ENCODE peak calls at places on chromosomes 5 and 9, in five cellular contexts. One of them, this sample, is unnamed.

GRCh38 chr5:173782671-173783101 is 105.5 kb upstream of the CPEB4 start:
- DNase-seq in endodermal cell: no peak
- DNase-seq in RWPE1: no peak
- DNase-seq in spleen: no peak
- DNase-seq in tibial nerve: no peak
- DNase-seq in this sample: no peak

GRCh38 chr9:135372036-135372435 is 107.5 kb upstream of the PPP1R26 start:
- DNase-seq in endodermal cell: no peak
- DNase-seq in RWPE1: no peak
- DNase-seq in spleen: no peak
- DNase-seq in tibial nerve: no peak
- DNase-seq in this sample: no peak

GRCh38 chr5:18483386-18483785 is 849.1 kb downstream of the TAF11L14 start:
- DNase-seq in endodermal cell: no peak
- DNase-seq in RWPE1: peak
- DNase-seq in spleen: no peak
- DNase-seq in tibial nerve: no peak
- DNase-seq in this sample: no peak

GRCh38 chr9:137458194-137459146 is 664 bp downstream of the NSMF start:
- DNase-seq in endodermal cell: no peak
- DNase-seq in RWPE1: peak
- DNase-seq in spleen: peak
- DNase-seq in tibial nerve: no peak
- DNase-seq in this sample: no peak

GRCh38 chr5:172768573-172769323 is 2.2 kb downstream of the DUSP1 start:
- DNase-seq in endodermal cell: peak
- DNase-seq in RWPE1: no peak
- DNase-seq in spleen: peak
- DNase-seq in tibial nerve: peak
- DNase-seq in this sample: peak

GRCh38 chr9:133943781-133944745 is 48.1 kb downstream of the VAV2 start:
- DNase-seq in endodermal cell: no peak
- DNase-seq in RWPE1: peak
- DNase-seq in spleen: peak
- DNase-seq in tibial nerve: no peak
- DNase-seq in this sample: no peak

GRCh38 chr5:441996-442334 is 1.0 kb upstream of the EXOC3 start:
- DNase-seq in endodermal cell: no peak
- DNase-seq in RWPE1: no peak
- DNase-seq in spleen: no peak
- DNase-seq in tibial nerve: no peak
- DNase-seq in this sample: no peak

GRCh38 chr5:167578977-167579700 is 712.3 kb upstream of the WWC1 start:
- DNase-seq in endodermal cell: no peak
- DNase-seq in RWPE1: no peak
- DNase-seq in spleen: no peak
- DNase-seq in tibial nerve: no peak
- DNase-seq in this sample: no peak

GRCh38 chr9:8025532-8025931 is 226.0 kb upstream of the DMAC1 start:
- DNase-seq in endodermal cell: no peak
- DNase-seq in RWPE1: no peak
- DNase-seq in spleen: no peak
- DNase-seq in tibial nerve: no peak
- DNase-seq in this sample: no peak

GRCh38 chr5:143397302-143398052 is 6.0 kb downstream of the NR3C1 start:
- DNase-seq in endodermal cell: no peak
- DNase-seq in RWPE1: no peak
- DNase-seq in spleen: no peak
- DNase-seq in tibial nerve: no peak
- DNase-seq in this sample: no peak

GRCh38 chr9:124000161-124000783 is 11.3 kb upstream of the LHX2 start:
- DNase-seq in endodermal cell: peak
- DNase-seq in RWPE1: no peak
- DNase-seq in spleen: peak
- DNase-seq in tibial nerve: no peak
- DNase-seq in this sample: no peak

GRCh38 chr9:110192531-110193326 is 15.2 kb downstream of the C9orf152 start:
- DNase-seq in endodermal cell: no peak
- DNase-seq in RWPE1: no peak
- DNase-seq in spleen: no peak
- DNase-seq in tibial nerve: peak
- DNase-seq in this sample: no peak

GRCh38 chr5:10393491-10393890 is 40.0 kb downstream of the MARCHF6 start:
- DNase-seq in endodermal cell: no peak
- DNase-seq in RWPE1: no peak
- DNase-seq in spleen: no peak
- DNase-seq in tibial nerve: no peak
- DNase-seq in this sample: no peak

GRCh38 chr9:105413486-105414068 is 34.3 kb upstream of the FSD1L start:
- DNase-seq in endodermal cell: peak
- DNase-seq in RWPE1: peak
- DNase-seq in spleen: no peak
- DNase-seq in tibial nerve: peak
- DNase-seq in this sample: no peak

GRCh38 chr5:73388371-73388684 is 60.2 kb downstream of the FOXD1 start:
- DNase-seq in endodermal cell: no peak
- DNase-seq in RWPE1: no peak
- DNase-seq in spleen: no peak
- DNase-seq in tibial nerve: no peak
- DNase-seq in this sample: no peak

GRCh38 chr5:127492854-127493738 is 24.3 kb upstream of the PRRC1 start:
- DNase-seq in endodermal cell: no peak
- DNase-seq in RWPE1: peak
- DNase-seq in spleen: no peak
- DNase-seq in tibial nerve: no peak
- DNase-seq in this sample: no peak

GRCh38 chr5:108102463-108102862 is 279.4 kb downstream of the FBXL17 start:
- DNase-seq in endodermal cell: no peak
- DNase-seq in RWPE1: no peak
- DNase-seq in spleen: no peak
- DNase-seq in tibial nerve: no peak
- DNase-seq in this sample: no peak

GRCh38 chr5:145797336-145797735 is 37.8 kb downstream of the PRELID2 start:
- DNase-seq in endodermal cell: no peak
- DNase-seq in RWPE1: no peak
- DNase-seq in spleen: no peak
- DNase-seq in tibial nerve: no peak
- DNase-seq in this sample: no peak

GRCh38 chr5:127870914-127871313 is 167.7 kb downstream of the CCDC192 start:
- DNase-seq in endodermal cell: no peak
- DNase-seq in RWPE1: no peak
- DNase-seq in spleen: no peak
- DNase-seq in tibial nerve: peak
- DNase-seq in this sample: peak

GRCh38 chr5:127307868-127308267 is 17.3 kb downstream of the MEGF10 start:
- DNase-seq in endodermal cell: no peak
- DNase-seq in RWPE1: no peak
- DNase-seq in spleen: no peak
- DNase-seq in tibial nerve: no peak
- DNase-seq in this sample: no peak

GRCh38 chr9:100064872-100065581 is 33.8 kb downstream of the ERP44 start:
- DNase-seq in endodermal cell: no peak
- DNase-seq in RWPE1: peak
- DNase-seq in spleen: no peak
- DNase-seq in tibial nerve: no peak
- DNase-seq in this sample: no peak

GRCh38 chr5:135009736-135010501 is 24.1 kb downstream of the PITX1 start:
- DNase-seq in endodermal cell: peak
- DNase-seq in RWPE1: no peak
- DNase-seq in spleen: peak
- DNase-seq in tibial nerve: no peak
- DNase-seq in this sample: no peak

GRCh38 chr5:17614872-17615605 is 4.8 kb downstream of the TAF11L12 start:
- DNase-seq in endodermal cell: no peak
- DNase-seq in RWPE1: no peak
- DNase-seq in spleen: no peak
- DNase-seq in tibial nerve: no peak
- DNase-seq in this sample: no peak

DNA sequence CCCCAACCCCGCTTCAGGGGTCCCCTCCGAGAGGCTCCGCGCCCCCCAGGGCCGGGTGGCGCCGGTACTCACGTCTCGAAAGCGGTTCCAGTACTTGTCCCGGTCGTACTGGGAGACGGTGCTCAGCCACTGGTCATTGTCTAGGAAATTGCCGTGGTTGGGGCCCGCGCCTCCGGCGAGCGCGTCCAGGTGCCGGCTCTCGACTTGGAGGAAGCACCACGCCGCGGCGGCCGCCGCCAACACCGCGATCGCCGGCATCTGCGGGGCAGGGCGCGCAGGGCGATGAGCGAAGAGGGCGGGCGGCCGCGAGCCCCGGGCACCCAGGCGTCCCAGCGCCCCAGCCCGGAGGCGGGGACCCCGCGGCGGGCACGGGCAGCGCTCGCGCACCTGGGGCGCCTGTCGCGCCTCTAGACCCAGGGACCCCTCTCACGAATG is 808 bp downstream of the SPOCK1 start:
- DNase-seq in endodermal cell: peak
- DNase-seq in RWPE1: no peak
- DNase-seq in spleen: peak
- DNase-seq in tibial nerve: no peak
- DNase-seq in this sample: no peak
- H3K27ac ChIP-seq in endodermal cell: no peak
- H3K27ac ChIP-seq in RWPE1: no peak
- H3K27ac ChIP-seq in spleen: no peak
- H3K27ac ChIP-seq in tibial nerve: no peak
- H3K27ac ChIP-seq in this sample: peak

GRCh38 chr9:114288233-114289051 is 34.5 kb upstream of the ORM1 start:
- DNase-seq in endodermal cell: peak
- DNase-seq in RWPE1: peak
- DNase-seq in spleen: peak
- DNase-seq in tibial nerve: no peak
- DNase-seq in this sample: no peak

GRCh38 chr9:114286146-114286679 is 36.7 kb upstream of the ORM1 start:
- DNase-seq in endodermal cell: peak
- DNase-seq in RWPE1: no peak
- DNase-seq in spleen: peak
- DNase-seq in tibial nerve: no peak
- DNase-seq in this sample: no peak

GRCh38 chr9:114285166-114285867 is 37.6 kb upstream of the ORM1 start:
- DNase-seq in endodermal cell: peak
- DNase-seq in RWPE1: peak
- DNase-seq in spleen: peak
- DNase-seq in tibial nerve: no peak
- DNase-seq in this sample: no peak

GRCh38 chr9:114287763-114288232 is 35.1 kb upstream of the ORM1 start:
- DNase-seq in endodermal cell: no peak
- DNase-seq in RWPE1: no peak
- DNase-seq in spleen: peak
- DNase-seq in tibial nerve: no peak
- DNase-seq in this sample: no peak

DNA sequence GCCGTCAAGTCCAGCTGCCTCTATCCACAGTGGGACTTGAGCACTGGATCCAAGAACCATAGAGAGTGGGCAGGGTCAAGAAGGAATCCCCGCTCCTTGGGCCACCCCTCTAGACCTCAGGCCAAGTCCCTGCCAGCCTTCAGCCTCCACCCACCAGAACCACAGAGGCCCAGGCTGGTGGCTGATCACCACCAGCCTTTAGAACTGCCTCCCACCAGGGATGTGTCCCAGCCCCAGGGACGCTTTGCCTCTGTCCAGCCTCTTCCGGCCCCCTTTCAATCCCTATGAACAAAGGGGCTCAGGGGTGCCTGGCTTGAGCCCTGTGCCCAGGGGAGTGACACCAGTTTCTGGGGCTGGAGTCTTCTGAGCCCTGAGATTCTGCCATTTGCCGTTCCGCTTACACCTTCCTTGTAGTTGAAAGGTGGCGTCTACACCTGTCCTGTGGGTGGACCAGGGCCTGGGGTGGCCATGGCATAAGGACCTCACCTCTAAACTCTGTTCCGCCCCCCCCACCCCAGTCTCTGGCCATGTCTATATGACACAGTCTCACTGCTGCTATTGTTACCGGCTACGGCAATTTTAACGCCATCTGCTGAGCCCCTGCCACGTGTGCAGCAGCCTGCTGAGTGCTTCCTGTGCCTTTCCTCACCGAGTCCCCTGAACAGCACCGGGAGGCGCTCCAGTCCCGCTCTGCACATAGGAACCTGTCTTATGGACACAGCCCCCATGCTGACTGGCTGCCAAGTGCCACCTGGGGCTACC is 35.7 kb upstream of the ORM1 start:
- DNase-seq in endodermal cell: peak
- DNase-seq in RWPE1: no peak
- DNase-seq in spleen: peak
- DNase-seq in tibial nerve: no peak
- DNase-seq in this sample: no peak
- H3K27ac ChIP-seq in endodermal cell: no peak
- H3K27ac ChIP-seq in RWPE1: peak
- H3K27ac ChIP-seq in spleen: no peak
- H3K27ac ChIP-seq in tibial nerve: no peak
- H3K27ac ChIP-seq in this sample: no peak

DNA sequence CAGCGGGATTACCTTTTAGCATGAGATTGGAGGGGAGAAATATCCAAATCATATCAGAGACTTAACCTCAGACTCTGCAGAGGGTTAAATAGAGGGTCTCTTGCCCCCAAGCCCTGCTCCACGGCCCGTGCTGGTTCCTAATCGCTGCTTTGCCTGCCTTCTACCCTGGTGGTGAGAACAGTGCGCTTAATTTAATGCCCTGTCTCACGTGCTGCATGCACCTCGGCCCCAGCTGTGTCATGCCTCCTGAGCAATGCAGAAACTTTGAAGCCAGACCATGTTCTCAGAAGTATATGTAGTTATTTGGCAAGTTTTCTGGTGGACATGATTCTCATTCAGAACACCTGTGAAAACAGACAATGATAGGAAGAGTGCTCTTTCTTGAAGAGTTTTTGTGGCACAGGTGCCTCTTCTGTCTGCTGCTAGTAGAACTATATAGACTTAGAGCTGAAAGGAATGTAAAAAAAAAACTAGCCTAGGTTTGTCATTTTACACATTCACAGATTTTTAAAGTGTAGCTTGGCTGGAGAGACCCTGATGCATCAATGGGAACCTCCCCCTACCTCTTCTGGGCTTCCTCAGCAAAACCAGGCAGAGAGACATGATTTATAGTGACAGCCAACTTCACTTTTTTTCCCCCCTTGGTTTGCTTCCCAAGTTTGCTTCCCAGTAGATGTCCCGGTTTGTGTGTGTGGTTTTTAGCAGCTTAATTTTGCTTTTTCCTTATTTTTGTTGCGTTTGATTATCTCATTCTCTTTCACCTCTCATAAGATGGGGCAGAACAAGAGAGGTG is 1.6 kb downstream of the OTULIN start:
- DNase-seq in endodermal cell: peak
- DNase-seq in RWPE1: peak
- DNase-seq in spleen: peak
- DNase-seq in tibial nerve: no peak
- DNase-seq in this sample: no peak
- H3K27ac ChIP-seq in endodermal cell: no peak
- H3K27ac ChIP-seq in RWPE1: peak
- H3K27ac ChIP-seq in spleen: peak
- H3K27ac ChIP-seq in tibial nerve: no peak
- H3K27ac ChIP-seq in this sample: no peak

DNA sequence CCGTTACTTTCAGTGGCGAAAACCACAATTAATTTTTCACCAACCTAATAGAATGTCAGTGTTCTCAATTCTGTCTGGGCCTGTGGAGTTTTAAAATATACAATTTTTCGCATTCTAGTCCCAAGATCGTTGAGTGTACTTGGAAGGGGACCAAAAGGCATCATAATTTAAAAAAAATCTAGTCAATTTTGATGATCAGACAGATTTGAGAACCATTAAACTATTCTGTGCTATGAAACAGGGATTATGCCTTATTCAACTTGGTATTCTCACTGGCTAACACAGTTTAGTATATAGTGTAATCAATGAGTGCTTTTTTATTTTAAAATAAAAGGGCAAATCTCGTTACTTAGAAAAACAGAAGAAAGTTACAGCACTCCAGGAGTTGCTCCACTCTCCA is 61.5 kb upstream of the TNFSF15 start:
- DNase-seq in endodermal cell: no peak
- DNase-seq in RWPE1: no peak
- DNase-seq in spleen: no peak
- DNase-seq in tibial nerve: no peak
- DNase-seq in this sample: no peak
- H3K27ac ChIP-seq in endodermal cell: no peak
- H3K27ac ChIP-seq in RWPE1: no peak
- H3K27ac ChIP-seq in spleen: no peak
- H3K27ac ChIP-seq in tibial nerve: no peak
- H3K27ac ChIP-seq in this sample: no peak

This sample was measured in substantia nigra.